ENCODE peak calls at places on chromosomes 7 and 10, in ten cellular contexts. H is SK-N-SH, V is BE2C, B is GM10248, M is foreskin keratinocyte, P is neural crest cell, X is chondrocyte, F is hepatocyte, W is foreskin fibroblast, K is psoas muscle. O is an unnamed sample.
A peak's percentile ranks its signal among the peaks of the same experiment; 100 is the strongest.

GRCh38 chr10:85791846-85792532 is 574.6 kb downstream of the GRID1 start:
- DNase-seq in H (no peak), V (no peak), B (no peak), M (peak; percentile 13), P (no peak), X (peak; percentile 51), F (peak; percentile 38), W (no peak), K (peak; percentile 59), O (no peak)

GRCh38 chr7:70334883-70335282 is 736.6 kb downstream of the AUTS2 start:
- DNase-seq in H (no peak), V (no peak), B (no peak), M (no peak), P (no peak), X (no peak), F (no peak), W (no peak), K (no peak), O (no peak)

GRCh38 chr10:127041561-127041960 is 136.3 kb downstream of the DOCK1 start:
- DNase-seq in H (no peak), V (no peak), B (no peak), M (peak; percentile 91), P (no peak), X (no peak), F (no peak), W (peak; percentile 95), K (no peak), O (no peak)

GRCh38 chr10:34745244-34745643 is 69.9 kb downstream of the PARD3 start:
- DNase-seq in H (no peak), V (no peak), B (no peak), M (no peak), P (no peak), X (no peak), F (no peak), W (no peak), K (no peak), O (no peak)

GRCh38 chr7:35550831-35551230 is 144.1 kb downstream of the HERPUD2 start:
- DNase-seq in H (no peak), V (no peak), B (no peak), M (no peak), P (no peak), X (no peak), F (no peak), W (no peak), K (no peak), O (no peak)

GRCh38 chr10:48556713-48557112 is 48.2 kb downstream of the ARHGAP22 start:
- DNase-seq in H (no peak), V (no peak), B (no peak), M (no peak), P (no peak), X (no peak), F (no peak), W (no peak), K (no peak), O (no peak)

GRCh38 chr7:90595801-90596683 is at the start of gene CDK14:
- DNase-seq in H (peak; percentile 96), V (peak; percentile 77), B (peak; percentile 77), M (peak; percentile 30), P (peak; percentile 77), X (peak; percentile 95), F (peak; percentile 92), W (peak; percentile 63), K (peak; percentile 90), O (no peak)

GRCh38 chr10:67788028-67788886 is 49.7 kb downstream of the DNAJC12 start:
- DNase-seq in H (peak; percentile 37), V (peak; percentile 74), B (peak; percentile 77), M (no peak), P (peak; percentile 40), X (no peak), F (peak; percentile 63), W (no peak), K (peak; percentile 87), O (no peak)

GRCh38 chr10:121900443-121901174 is 27.2 kb downstream of the ATE1 start:
- DNase-seq in H (peak; percentile 65), V (peak; percentile 32), B (peak; percentile 60), M (peak; percentile 48), P (peak; percentile 16), X (no peak), F (peak; percentile 90), W (peak; percentile 57), K (no peak), O (peak; percentile 19)

GRCh38 chr10:23826399-23826798 is 382.5 kb upstream of the KIAA1217 start:
- DNase-seq in H (no peak), V (no peak), B (no peak), M (peak; percentile 9), P (peak; percentile 43), X (no peak), F (peak; percentile 77), W (no peak), K (no peak), O (peak; percentile 16)

GRCh38 chr10:136465-136762 is 1.2 kb downstream of the ZMYND11 start:
- DNase-seq in H (no peak), V (no peak), B (no peak), M (no peak), P (no peak), X (no peak), F (no peak), W (no peak), K (no peak), O (no peak)

GRCh38 chr10:135601-136464 is 578 bp downstream of the ZMYND11 start:
- DNase-seq in H (peak; percentile 75), V (peak; percentile 57), B (peak; percentile 50), M (peak; percentile 44), P (peak; percentile 38), X (peak; percentile 90), F (peak; percentile 78), W (peak; percentile 44), K (peak; percentile 81), O (no peak)

GRCh38 chr10:132961-133898 is 2.0 kb upstream of the ZMYND11 start:
- DNase-seq in H (no peak), V (no peak), B (no peak), M (peak; percentile 64), P (no peak), X (no peak), F (peak; percentile 30), W (peak; percentile 54), K (no peak), O (peak; percentile 54)

GRCh38 chr10:134743-135600 is at the start of gene ZMYND11:
- DNase-seq in H (peak; percentile 93), V (peak; percentile 69), B (peak; percentile 84), M (peak; percentile 28), P (peak; percentile 50), X (no peak), F (peak; percentile 86), W (peak; percentile 68), K (peak; percentile 86), O (no peak)

GRCh38 chr10:134205-134742 is 981 bp upstream of the ZMYND11 start:
- DNase-seq in H (no peak), V (no peak), B (no peak), M (peak; percentile 32), P (peak; percentile 19), X (no peak), F (peak; percentile 17), W (no peak), K (no peak), O (no peak)
- TF ChIP-seq CTCF in H (no peak), V (no peak), B (no peak), M (no peak), P (no peak), X (no peak), F (no peak), W (no peak), K (no peak), O (no peak)

GRCh38 chr10:486668-487067 is 202.8 kb downstream of the DIP2C start:
- DNase-seq in H (no peak), V (no peak), B (no peak), M (no peak), P (no peak), X (no peak), F (no peak), W (no peak), K (peak; percentile 51), O (no peak)

GRCh38 chr10:489335-489734 is 200.1 kb downstream of the DIP2C start:
- DNase-seq in H (no peak), V (no peak), B (no peak), M (no peak), P (no peak), X (no peak), F (no peak), W (no peak), K (peak; percentile 90), O (no peak)

GRCh38 chr10:490256-490655 is 199.2 kb downstream of the DIP2C start:
- DNase-seq in H (no peak), V (no peak), B (no peak), M (no peak), P (no peak), X (no peak), F (no peak), W (no peak), K (peak; percentile 85), O (no peak)

GRCh38 chr10:488933-489215 is 200.6 kb downstream of the DIP2C start:
- DNase-seq in H (no peak), V (no peak), B (no peak), M (no peak), P (no peak), X (no peak), F (no peak), W (no peak), K (peak; percentile 41), O (no peak)

DNA sequence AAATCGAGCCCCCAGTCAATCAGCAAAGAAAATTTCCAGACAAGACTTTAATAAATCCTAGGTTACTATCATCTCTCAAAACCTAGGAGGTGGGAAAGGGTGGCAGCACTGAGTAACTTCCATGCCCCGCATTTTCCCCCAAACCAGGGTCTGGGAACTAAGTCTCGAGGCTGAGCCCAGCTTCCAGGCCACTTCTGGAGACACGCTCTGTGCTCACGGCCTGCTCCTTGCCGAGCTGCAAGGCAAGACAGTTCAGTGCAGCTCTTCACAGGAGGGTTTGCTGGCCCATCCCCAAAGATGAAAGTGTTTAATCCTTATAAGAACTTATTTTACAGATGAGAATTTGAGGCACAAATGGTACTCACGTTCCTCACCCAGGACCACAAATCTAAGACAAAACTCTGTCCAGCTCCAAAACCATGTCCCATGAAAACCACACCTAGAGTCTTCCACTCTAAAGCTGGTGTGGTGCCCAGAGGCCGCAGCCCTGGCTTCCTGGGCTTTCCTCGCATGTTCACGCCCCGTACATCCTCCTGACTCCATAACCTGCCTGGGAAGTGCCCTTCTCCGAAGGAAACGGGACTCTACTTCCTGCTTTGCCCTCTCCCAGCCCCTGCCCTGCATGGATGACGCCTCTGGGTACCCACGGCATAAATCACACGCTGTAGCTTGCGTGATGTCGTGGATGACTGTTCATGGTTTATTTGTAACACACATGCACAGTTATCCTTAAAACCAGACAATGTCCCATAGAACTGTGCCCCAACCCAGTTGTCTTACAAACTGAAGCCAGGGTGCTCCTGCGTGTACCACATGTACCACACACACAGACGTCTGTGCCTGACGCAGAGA is 201.2 kb downstream of the DIP2C start:
- DNase-seq in H (no peak), V (no peak), B (no peak), M (no peak), P (no peak), X (no peak), F (no peak), W (no peak), K (peak; percentile 46), O (no peak)
- TF ChIP-seq CTCF in H (no peak), V (no peak), B (no peak), M (no peak), P (no peak), X (no peak), F (no peak), W (no peak), K (no peak), O (no peak)

GRCh38 chr10:84540617-84541288 is 212.4 kb downstream of the CCSER2 start:
- DNase-seq in H (no peak), V (peak; percentile 77), B (peak; percentile 80), M (peak; percentile 51), P (peak; percentile 84), X (no peak), F (peak; percentile 75), W (peak; percentile 38), K (peak; percentile 73), O (no peak)
- TF ChIP-seq CTCF in H (no peak), V (peak; percentile 67), B (peak; percentile 91), M (peak; percentile 89), P (peak; percentile 82), X (peak; percentile 91), F (peak; percentile 80), W (peak; percentile 85), K (peak; percentile 73), O (peak; percentile 87)

GRCh38 chr7:128010392-128011078 is 20.7 kb downstream of the LRRC4 start:
- DNase-seq in H (no peak), V (no peak), B (no peak), M (no peak), P (no peak), X (no peak), F (no peak), W (no peak), K (no peak), O (no peak)
- TF ChIP-seq CTCF in H (no peak), V (peak; percentile 21), B (no peak), M (peak; percentile 28), P (peak; percentile 13), X (peak; percentile 17), F (peak; percentile 10), W (no peak), K (no peak), O (no peak)

O was measured in kidney epithelial cell.